ENCODE peak calls at places on chromosome 22, in ten cellular contexts. One of them, this sample, is unnamed.

GRCh38 chr22:45302047-45302446 is 7.7 kb upstream of the FAM118A start:
- DNase-seq in neural progenitor cell: no peak
- DNase-seq in hepatocyte: peak; percentile 76
- DNase-seq in psoas muscle: no peak
- DNase-seq in Peyer's patch: no peak
- DNase-seq in PC-9: peak; percentile 74
- DNase-seq in tibial artery: no peak
- DNase-seq in astrocyte: peak; percentile 72
- DNase-seq in stomach: no peak
- DNase-seq in transverse colon: no peak
- DNase-seq in this sample: no peak

GRCh38 chr22:24145446-24146189 is 35.7 kb upstream of the SUSD2 start:
- DNase-seq in psoas muscle: no peak
- DNase-seq in stomach: no peak
- DNase-seq in Peyer's patch: no peak
- DNase-seq in tibial artery: no peak
- DNase-seq in transverse colon: no peak
- DNase-seq in astrocyte: no peak
- DNase-seq in PC-9: no peak
- DNase-seq in hepatocyte: no peak
- DNase-seq in neural progenitor cell: no peak
- DNase-seq in this sample: no peak

GRCh38 chr22:28408702-28409101 is 270.9 kb downstream of the TTC28 start:
- DNase-seq in stomach: no peak
- DNase-seq in Peyer's patch: no peak
- DNase-seq in PC-9: no peak
- DNase-seq in neural progenitor cell: no peak
- DNase-seq in transverse colon: no peak
- DNase-seq in tibial artery: no peak
- DNase-seq in astrocyte: no peak
- DNase-seq in psoas muscle: no peak
- DNase-seq in hepatocyte: no peak
- DNase-seq in this sample: no peak

GRCh38 chr22:24208012-24208749 is 26.9 kb downstream of the SUSD2 start:
- DNase-seq in tibial artery: peak; percentile 85
- DNase-seq in astrocyte: peak; percentile 99
- DNase-seq in stomach: peak; percentile 58
- DNase-seq in psoas muscle: no peak
- DNase-seq in Peyer's patch: no peak
- DNase-seq in PC-9: peak; percentile 100
- DNase-seq in neural progenitor cell: no peak
- DNase-seq in transverse colon: no peak
- DNase-seq in hepatocyte: peak; percentile 63
- DNase-seq in this sample: no peak

GRCh38 chr22:49936973-49937757 is 18.7 kb downstream of the CRELD2 start:
- DNase-seq in psoas muscle: no peak
- DNase-seq in astrocyte: no peak
- DNase-seq in tibial artery: no peak
- DNase-seq in transverse colon: no peak
- DNase-seq in stomach: peak; percentile 57
- DNase-seq in Peyer's patch: no peak
- DNase-seq in hepatocyte: peak; percentile 33
- DNase-seq in neural progenitor cell: no peak
- DNase-seq in PC-9: no peak
- DNase-seq in this sample: no peak

GRCh38 chr22:45677060-45677459 is 5.4 kb downstream of the ATXN10 start:
- DNase-seq in astrocyte: no peak
- DNase-seq in transverse colon: no peak
- DNase-seq in neural progenitor cell: no peak
- DNase-seq in tibial artery: no peak
- DNase-seq in stomach: no peak
- DNase-seq in PC-9: no peak
- DNase-seq in Peyer's patch: no peak
- DNase-seq in hepatocyte: no peak
- DNase-seq in psoas muscle: no peak
- DNase-seq in this sample: no peak

GRCh38 chr22:50303515-50303847 is 4.0 kb downstream of the PLXNB2 start:
- DNase-seq in stomach: no peak
- DNase-seq in psoas muscle: no peak
- DNase-seq in Peyer's patch: no peak
- DNase-seq in transverse colon: no peak
- DNase-seq in astrocyte: no peak
- DNase-seq in hepatocyte: no peak
- DNase-seq in PC-9: no peak
- DNase-seq in neural progenitor cell: no peak
- DNase-seq in tibial artery: no peak
- DNase-seq in this sample: no peak

GRCh38 chr22:46937939-46938338 is 175.5 kb downstream of the TBC1D22A start:
- DNase-seq in Peyer's patch: no peak
- DNase-seq in PC-9: no peak
- DNase-seq in psoas muscle: no peak
- DNase-seq in tibial artery: no peak
- DNase-seq in neural progenitor cell: no peak
- DNase-seq in hepatocyte: no peak
- DNase-seq in stomach: no peak
- DNase-seq in astrocyte: no peak
- DNase-seq in transverse colon: no peak
- DNase-seq in this sample: no peak

GRCh38 chr22:28582806-28583205 is 96.8 kb downstream of the TTC28 start:
- DNase-seq in psoas muscle: no peak
- DNase-seq in neural progenitor cell: no peak
- DNase-seq in stomach: no peak
- DNase-seq in transverse colon: no peak
- DNase-seq in astrocyte: peak; percentile 81
- DNase-seq in tibial artery: no peak
- DNase-seq in Peyer's patch: no peak
- DNase-seq in hepatocyte: no peak
- DNase-seq in PC-9: no peak
- DNase-seq in this sample: no peak

GRCh38 chr22:50683086-50683993 is 10.7 kb downstream of the SHANK3 start:
- DNase-seq in Peyer's patch: peak; percentile 3
- DNase-seq in psoas muscle: no peak
- DNase-seq in stomach: peak; percentile 16
- DNase-seq in PC-9: no peak
- DNase-seq in neural progenitor cell: peak; percentile 11
- DNase-seq in astrocyte: no peak
- DNase-seq in transverse colon: no peak
- DNase-seq in tibial artery: no peak
- DNase-seq in hepatocyte: peak; percentile 28
- DNase-seq in this sample: no peak

GRCh38 chr22:44734801-44735517 is 17.4 kb upstream of the ARHGAP8 start:
- DNase-seq in neural progenitor cell: peak; percentile 30
- DNase-seq in stomach: no peak
- DNase-seq in PC-9: peak; percentile 18
- DNase-seq in hepatocyte: no peak
- DNase-seq in tibial artery: no peak
- DNase-seq in astrocyte: no peak
- DNase-seq in Peyer's patch: no peak
- DNase-seq in transverse colon: no peak
- DNase-seq in psoas muscle: no peak
- DNase-seq in this sample: no peak

GRCh38 chr22:50030315-50031188 is 18.0 kb upstream of the IL17REL start:
- DNase-seq in psoas muscle: peak; percentile 76
- DNase-seq in PC-9: peak; percentile 70
- DNase-seq in stomach: peak; percentile 86
- DNase-seq in Peyer's patch: peak; percentile 80
- DNase-seq in astrocyte: peak; percentile 25
- DNase-seq in neural progenitor cell: peak; percentile 94
- DNase-seq in tibial artery: peak; percentile 78
- DNase-seq in hepatocyte: peak; percentile 88
- DNase-seq in transverse colon: peak; percentile 77
- DNase-seq in this sample: peak; percentile 86

GRCh38 chr22:37842015-37842793 is 1.9 kb downstream of the ANKRD54 start:
- DNase-seq in stomach: no peak
- DNase-seq in neural progenitor cell: no peak
- DNase-seq in hepatocyte: peak; percentile 67
- DNase-seq in psoas muscle: no peak
- DNase-seq in transverse colon: no peak
- DNase-seq in PC-9: no peak
- DNase-seq in tibial artery: no peak
- DNase-seq in Peyer's patch: no peak
- DNase-seq in astrocyte: no peak
- DNase-seq in this sample: no peak

GRCh38 chr22:22895776-22896445 is 8.3 kb downstream of the IGLL5 start:
- DNase-seq in PC-9: no peak
- DNase-seq in stomach: no peak
- DNase-seq in psoas muscle: no peak
- DNase-seq in transverse colon: no peak
- DNase-seq in hepatocyte: no peak
- DNase-seq in neural progenitor cell: no peak
- DNase-seq in astrocyte: no peak
- DNase-seq in Peyer's patch: no peak
- DNase-seq in tibial artery: peak; percentile 49
- DNase-seq in this sample: no peak

GRCh38 chr22:29152045-29152380 is 53.7 kb upstream of the EMID1 start:
- DNase-seq in tibial artery: no peak
- DNase-seq in Peyer's patch: no peak
- DNase-seq in stomach: peak; percentile 15
- DNase-seq in neural progenitor cell: peak; percentile 64
- DNase-seq in transverse colon: no peak
- DNase-seq in psoas muscle: no peak
- DNase-seq in hepatocyte: no peak
- DNase-seq in PC-9: no peak
- DNase-seq in astrocyte: no peak
- DNase-seq in this sample: no peak

GRCh38 chr22:45995405-45996101 is 18.6 kb upstream of the WNT7B start:
- DNase-seq in tibial artery: no peak
- DNase-seq in neural progenitor cell: no peak
- DNase-seq in stomach: no peak
- DNase-seq in hepatocyte: no peak
- DNase-seq in PC-9: no peak
- DNase-seq in Peyer's patch: no peak
- DNase-seq in transverse colon: no peak
- DNase-seq in astrocyte: no peak
- DNase-seq in psoas muscle: peak; percentile 18
- DNase-seq in this sample: no peak

GRCh38 chr22:19527861-19528417 is 3.7 kb upstream of the CLDN5 start:
- DNase-seq in astrocyte: peak; percentile 24
- DNase-seq in transverse colon: no peak
- DNase-seq in psoas muscle: no peak
- DNase-seq in hepatocyte: no peak
- DNase-seq in neural progenitor cell: no peak
- DNase-seq in tibial artery: peak; percentile 51
- DNase-seq in stomach: no peak
- DNase-seq in Peyer's patch: no peak
- DNase-seq in PC-9: no peak
- DNase-seq in this sample: no peak

GRCh38 chr22:23306438-23306921 is 126.2 kb downstream of the BCR start:
- DNase-seq in stomach: no peak
- DNase-seq in PC-9: no peak
- DNase-seq in tibial artery: peak; percentile 73
- DNase-seq in Peyer's patch: peak; percentile 14
- DNase-seq in hepatocyte: no peak
- DNase-seq in psoas muscle: no peak
- DNase-seq in astrocyte: peak; percentile 50
- DNase-seq in neural progenitor cell: no peak
- DNase-seq in transverse colon: no peak
- DNase-seq in this sample: no peak

GRCh38 chr22:24156915-24157782 is 24.1 kb upstream of the SUSD2 start:
- DNase-seq in psoas muscle: peak; percentile 83
- DNase-seq in astrocyte: peak; percentile 44
- DNase-seq in hepatocyte: peak; percentile 94
- DNase-seq in tibial artery: peak; percentile 92
- DNase-seq in Peyer's patch: peak; percentile 97
- DNase-seq in stomach: peak; percentile 87
- DNase-seq in transverse colon: peak; percentile 93
- DNase-seq in neural progenitor cell: peak; percentile 94
- DNase-seq in PC-9: peak; percentile 72
- DNase-seq in this sample: peak; percentile 91

GRCh38 chr22:30947163-30947820 is 21.3 kb downstream of the MORC2 start:
- DNase-seq in transverse colon: peak; percentile 37
- DNase-seq in psoas muscle: no peak
- DNase-seq in PC-9: no peak
- DNase-seq in neural progenitor cell: peak; percentile 90
- DNase-seq in tibial artery: peak; percentile 78
- DNase-seq in stomach: no peak
- DNase-seq in astrocyte: no peak
- DNase-seq in hepatocyte: peak; percentile 13
- DNase-seq in Peyer's patch: no peak
- DNase-seq in this sample: no peak
- TF ChIP-seq CTCF in transverse colon: no peak
- TF ChIP-seq CTCF in psoas muscle: no peak
- TF ChIP-seq CTCF in PC-9: no peak
- TF ChIP-seq CTCF in neural progenitor cell: peak; percentile 47
- TF ChIP-seq CTCF in tibial artery: peak; percentile 18
- TF ChIP-seq CTCF in stomach: no peak
- TF ChIP-seq CTCF in astrocyte: no peak
- TF ChIP-seq CTCF in hepatocyte: no peak
- TF ChIP-seq CTCF in Peyer's patch: peak; percentile 20
- TF ChIP-seq CTCF in this sample: no peak

GRCh38 chr22:25420925-25421904 is 143.3 kb upstream of the GRK3 start:
- DNase-seq in neural progenitor cell: peak; percentile 69
- DNase-seq in astrocyte: no peak
- DNase-seq in Peyer's patch: no peak
- DNase-seq in tibial artery: no peak
- DNase-seq in hepatocyte: no peak
- DNase-seq in stomach: no peak
- DNase-seq in transverse colon: no peak
- DNase-seq in psoas muscle: no peak
- DNase-seq in PC-9: no peak
- DNase-seq in this sample: no peak
- H3K4me3 ChIP-seq in neural progenitor cell: peak overlapping the region; percentile 74
- H3K4me3 ChIP-seq in astrocyte: no peak overlapping the region
- H3K4me3 ChIP-seq in Peyer's patch: no peak overlapping the region
- H3K4me3 ChIP-seq in tibial artery: no peak overlapping the region
- H3K4me3 ChIP-seq in hepatocyte: no peak overlapping the region
- H3K4me3 ChIP-seq in stomach: peak overlapping the region; percentile 53
- H3K4me3 ChIP-seq in transverse colon: peak overlapping the region; percentile 32
- H3K4me3 ChIP-seq in psoas muscle: peak overlapping the region; percentile 57
- H3K4me3 ChIP-seq in PC-9: no peak overlapping the region
- H3K4me3 ChIP-seq in this sample: peak overlapping the region; percentile 43

DNA sequence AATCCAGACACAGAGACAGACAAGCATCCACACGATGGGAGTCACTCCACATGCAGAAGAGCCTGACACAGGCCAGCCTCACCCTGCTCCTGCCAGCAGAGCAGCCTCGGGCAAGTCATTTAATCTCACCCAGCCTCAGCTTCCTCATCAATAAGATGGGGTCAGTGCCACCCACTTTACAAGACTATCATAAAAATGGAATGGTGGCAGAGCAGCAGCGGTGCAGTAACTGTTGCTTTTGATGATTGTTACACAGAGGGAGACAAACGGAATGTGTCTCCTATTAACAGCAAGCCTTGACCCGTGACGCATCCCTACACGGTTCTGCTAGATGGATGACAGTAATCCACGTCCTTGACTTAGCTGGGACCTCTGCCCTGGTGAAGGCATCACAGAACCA is 26.0 kb upstream of the ARFGAP3 start:
- DNase-seq in psoas muscle: no peak
- DNase-seq in Peyer's patch: no peak
- DNase-seq in transverse colon: peak; percentile 75
- DNase-seq in astrocyte: no peak
- DNase-seq in tibial artery: no peak
- DNase-seq in hepatocyte: no peak
- DNase-seq in stomach: no peak
- DNase-seq in PC-9: no peak
- DNase-seq in neural progenitor cell: no peak
- DNase-seq in this sample: no peak
- H3K36me3 ChIP-seq in psoas muscle: peaks cover 86% of the 10 kb centered on the region
- H3K36me3 ChIP-seq in Peyer's patch: peaks cover 92% of the 10 kb centered on the region
- H3K36me3 ChIP-seq in transverse colon: peaks cover 29% of the 10 kb centered on the region
- H3K36me3 ChIP-seq in astrocyte: peaks cover 14% of the 10 kb centered on the region
- H3K36me3 ChIP-seq in tibial artery: peaks cover 100% of the 10 kb centered on the region
- H3K36me3 ChIP-seq in hepatocyte: no peaks in the 10 kb centered on the region
- H3K36me3 ChIP-seq in stomach: peaks cover 99% of the 10 kb centered on the region
- H3K36me3 ChIP-seq in PC-9: peaks cover 29% of the 10 kb centered on the region
- H3K36me3 ChIP-seq in neural progenitor cell: no peaks in the 10 kb centered on the region
- H3K36me3 ChIP-seq in this sample: peaks cover 56% of the 10 kb centered on the region

GRCh38 chr22:39519681-39520053 is 695 bp upstream of the ATF4 start:
- DNase-seq in tibial artery: peak; percentile 80
- DNase-seq in Peyer's patch: peak; percentile 54
- DNase-seq in stomach: peak; percentile 62
- DNase-seq in astrocyte: no peak
- DNase-seq in PC-9: no peak
- DNase-seq in hepatocyte: peak; percentile 82
- DNase-seq in psoas muscle: peak; percentile 64
- DNase-seq in transverse colon: peak; percentile 69
- DNase-seq in neural progenitor cell: peak; percentile 86
- DNase-seq in this sample: no peak
- TF ChIP-seq CTCF in tibial artery: peak; percentile 29
- TF ChIP-seq CTCF in Peyer's patch: peak; percentile 42
- TF ChIP-seq CTCF in stomach: no peak
- TF ChIP-seq CTCF in astrocyte: no peak
- TF ChIP-seq CTCF in PC-9: peak; percentile 59
- TF ChIP-seq CTCF in hepatocyte: peak; percentile 44
- TF ChIP-seq CTCF in psoas muscle: peak; percentile 39
- TF ChIP-seq CTCF in transverse colon: no peak
- TF ChIP-seq CTCF in neural progenitor cell: peak; percentile 54
- TF ChIP-seq CTCF in this sample: peak; percentile 44